ENCODE peak calls at places on chromosomes 7 and 10, in nine cellular contexts. H is activated T-cell treated with anti-CD3 and anti-CD28 coated beads, Interleukin-2, amount 50 U/mL, for 4 hours; X is cardiac muscle cell; P is central memory CD4-positive, alpha-beta T cell; O is HTR-8/SVneo; R is activated T-helper 9 cell treated with anti-CD3 and anti-CD28 coated beads, Interleukin-2, amount 50 U/mL, for 16 hours; C is stimulated activated CD8-positive, alpha-beta memory T cell treated with anti-CD3 and anti-CD28 coated beads, Interleukin-15, amount 100 ng/mL, for 24 hours; W is progenitor cell of endocrine pancreas; Q is stimulated activated naive CD8-positive, alpha-beta T cell treated with anti-CD3 and anti-CD28 coated beads, Interleukin-15, Interleukin-2, amounts not matched to agents 100 U/mL and 50 U/mL, for 24 hours. E is an unnamed sample.

GRCh38 chr7:104241581-104241980 is 33.8 kb upstream of the ORC5 start:
- DNase-seq in C (no peak), P (no peak), Q (no peak), W (no peak), R (no peak), O (no peak), X (no peak), H (no peak), E (no peak)

GRCh38 chr7:134553976-134554375 is 5.1 kb downstream of the AKR1B15 start:
- DNase-seq in O (no peak), C (no peak), Q (no peak), W (no peak), R (no peak), H (no peak), P (no peak), X (no peak), E (no peak)

GRCh38 chr7:85595639-85596268 is 408.9 kb upstream of the SEMA3D start:
- DNase-seq in P (no peak), Q (no peak), O (peak), W (no peak), H (no peak), R (no peak), X (peak), C (no peak), E (no peak)

GRCh38 chr10:17115683-17116082 is 13.9 kb downstream of the CUBN start:
- DNase-seq in R (no peak), H (no peak), O (peak), C (no peak), X (peak), P (no peak), W (no peak), Q (no peak), E (peak)

GRCh38 chr7:1026721-1027151 is 17.6 kb upstream of the GPR146 start:
- DNase-seq in H (no peak), R (no peak), X (no peak), W (no peak), P (no peak), Q (no peak), O (no peak), C (no peak), E (no peak)

GRCh38 chr7:55100172-55100961 is 81.5 kb downstream of the EGFR start:
- DNase-seq in P (no peak), C (no peak), X (no peak), O (no peak), Q (no peak), R (no peak), H (no peak), W (no peak), E (no peak)

GRCh38 chr7:5422324-5423271 is 1.0 kb downstream of the TNRC18 start:
- DNase-seq in W (no peak), Q (no peak), R (no peak), P (no peak), X (peak), H (no peak), O (no peak), C (no peak), E (no peak)

GRCh38 chr7:50793115-50793946 is 10.6 kb upstream of the GRB10 start:
- DNase-seq in W (peak), H (peak), C (no peak), R (no peak), P (peak), Q (peak), O (no peak), X (peak), E (peak)

E was measured in Caco-2.